ENCODE peak calls at places on chromosomes 2 and 18, in seven cellular contexts. X is GM12892, B is K562, D is HepG2, Q is SK-N-SH, T is GM12878, S is H1. R is an unnamed sample.

GRCh38 chr2:11144724-11145079 is 10.6 kb upstream of the SLC66A3 start:
- DNase-seq in X (no peak), T (no peak), D (no peak), Q (no peak), S (no peak), B (no peak), R (no peak)

GRCh38 chr2:95166065-95166763 is 605 bp downstream of the ZNF2 start:
- DNase-seq in D (peak), B (no peak), X (no peak), Q (no peak), T (no peak), S (no peak), R (no peak)

GRCh38 chr2:11234309-11234708 is 79.0 kb downstream of the SLC66A3 start:
- DNase-seq in S (no peak), D (no peak), B (no peak), X (no peak), T (no peak), Q (peak), R (no peak)

GRCh38 chr2:232870766-232871371 is 805 bp downstream of the SNORC start:
- DNase-seq in D (no peak), Q (no peak), X (no peak), T (no peak), S (no peak), B (no peak), R (no peak)

GRCh38 chr2:112646791-112647720 is 1.3 kb downstream of the SLC20A1 start:
- DNase-seq in S (no peak), X (no peak), Q (peak), T (no peak), B (no peak), D (no peak), R (no peak)

GRCh38 chr2:62144689-62145477 is 51.0 kb upstream of the B3GNT2 start:
- DNase-seq in D (no peak), T (no peak), X (no peak), B (no peak), Q (no peak), S (no peak), R (no peak)

GRCh38 chr2:127954857-127955256 is 69.1 kb upstream of the AMMECR1L start:
- DNase-seq in S (no peak), T (no peak), B (no peak), D (no peak), X (no peak), Q (no peak), R (no peak)

GRCh38 chr2:86357392-86357963 is 20.1 kb upstream of the REEP1 start:
- DNase-seq in S (no peak), Q (no peak), B (no peak), D (peak), X (no peak), T (no peak), R (no peak)

GRCh38 chr2:200782243-200782642 is 29.5 kb upstream of the BZW1 start:
- DNase-seq in S (no peak), B (no peak), T (no peak), Q (no peak), X (no peak), D (no peak), R (no peak)

GRCh38 chr2:176084629-176085119 is 912 bp upstream of the EVX2 start:
- DNase-seq in Q (no peak), B (no peak), S (no peak), T (no peak), D (no peak), X (no peak), R (no peak)

GRCh38 chr2:25165992-25166618 is 2.3 kb downstream of the POMC start:
- DNase-seq in S (no peak), Q (peak), B (no peak), D (peak), T (peak), X (peak), R (peak)

GRCh38 chr18:72174972-72175649 is 369.0 kb downstream of the CBLN2 start:
- DNase-seq in Q (no peak), X (no peak), B (no peak), T (no peak), D (no peak), S (no peak), R (no peak)

GRCh38 chr2:225454412-225454811 is 54.9 kb downstream of the NYAP2 start:
- DNase-seq in T (no peak), B (no peak), X (no peak), S (no peak), Q (no peak), D (no peak), R (no peak)

GRCh38 chr18:43662657-43663056 is 385.4 kb upstream of the SYT4 start:
- DNase-seq in T (no peak), Q (no peak), D (no peak), B (no peak), S (no peak), X (no peak), R (no peak)

GRCh38 chr2:46651363-46652099 is 172.2 kb downstream of the TMEM247 start:
- DNase-seq in D (no peak), S (no peak), B (no peak), T (no peak), X (no peak), Q (no peak), R (no peak)

GRCh38 chr18:48002933-48003365 is 72.5 kb upstream of the SMAD2 start:
- DNase-seq in T (no peak), X (no peak), Q (no peak), D (no peak), B (no peak), S (no peak), R (no peak)

GRCh38 chr2:168320267-168320666 is 72.9 kb upstream of the STK39 start:
- DNase-seq in X (no peak), Q (no peak), T (no peak), D (no peak), S (no peak), B (no peak), R (no peak)

GRCh38 chr2:47226124-47227040 is 71.3 kb upstream of the STPG4 start:
- DNase-seq in S (no peak), T (no peak), D (peak), X (no peak), B (no peak), Q (no peak), R (no peak)

GRCh38 chr2:74186038-74186437 is 7.4 kb upstream of the MOB1A start:
- DNase-seq in T (peak), D (no peak), S (no peak), X (peak), Q (no peak), B (peak), R (peak)

GRCh38 chr2:157822993-157823392 is 53.1 kb downstream of the ACVR1 start:
- DNase-seq in X (no peak), S (no peak), Q (no peak), T (no peak), B (no peak), D (no peak), R (no peak)

DNA sequence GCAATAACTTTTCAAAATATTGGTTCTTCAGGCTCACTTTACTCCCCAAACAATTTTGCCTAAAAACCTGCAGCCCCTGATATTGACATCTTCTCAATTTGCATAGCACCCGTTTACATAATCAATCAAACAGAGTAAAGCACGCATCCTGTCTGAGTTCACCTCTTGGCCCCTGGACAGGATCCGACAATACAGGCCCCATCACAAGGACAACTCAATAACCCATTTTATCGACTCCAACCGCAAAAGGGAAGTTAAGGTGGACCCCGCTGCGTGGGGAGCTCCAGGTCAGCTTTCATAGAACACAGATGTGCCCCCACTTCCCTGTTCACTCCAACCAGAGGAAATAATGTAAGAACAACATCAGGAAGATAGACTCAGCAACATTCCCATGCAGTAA is 44.7 kb downstream of the TTC32 start:
- DNase-seq in T (no peak), Q (no peak), X (no peak), S (no peak), D (no peak), B (no peak), R (no peak)
- TF ChIP-seq TAF1 in T (no peak), Q (no peak), X (no peak), S (no peak), D (no peak), B (no peak), R (no peak)

DNA sequence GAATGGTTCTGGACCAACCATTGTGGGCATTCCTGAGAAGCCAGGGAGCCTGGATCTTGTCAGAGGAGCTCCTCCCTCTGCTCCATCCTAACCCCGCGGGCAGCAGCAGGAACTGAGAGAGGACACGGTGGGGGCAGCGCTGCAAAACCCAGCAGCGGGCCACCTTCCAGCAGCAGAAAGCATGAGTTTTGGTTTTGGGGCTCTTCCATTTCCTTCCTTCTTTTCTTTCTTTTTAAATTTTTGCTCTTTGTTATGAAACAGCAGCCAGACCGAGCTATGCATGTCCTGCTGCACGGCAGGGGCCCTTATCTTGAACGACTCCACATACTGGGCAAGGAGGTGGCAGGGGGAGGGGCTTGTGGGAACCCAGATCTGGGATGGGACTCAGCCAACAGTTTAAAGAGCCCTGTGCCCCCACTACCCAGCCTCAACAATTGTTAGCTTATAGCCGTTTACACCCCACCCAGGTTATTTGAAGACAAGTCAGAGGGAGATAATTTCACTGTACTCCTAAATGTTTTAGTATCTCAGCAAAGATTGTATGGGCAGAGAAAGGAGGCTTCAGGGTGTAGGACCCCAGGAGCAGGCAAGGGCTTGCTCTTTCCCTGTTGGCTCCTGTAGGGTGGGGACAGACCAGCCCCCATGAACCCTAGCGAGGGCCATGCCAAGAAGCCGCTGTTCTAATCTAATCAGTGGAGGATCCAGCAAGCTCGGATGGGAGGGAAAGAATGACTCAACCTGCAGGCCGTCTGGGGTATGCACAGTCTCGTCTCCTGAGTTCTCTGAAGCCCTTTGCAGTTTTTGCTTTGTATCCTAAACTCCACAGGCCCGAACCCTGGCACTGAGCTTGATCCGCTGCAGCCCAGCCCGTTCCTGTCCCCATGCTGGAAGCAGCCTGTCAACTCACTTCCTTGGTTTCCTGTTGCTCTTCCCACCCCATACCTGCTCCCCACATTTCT is 75.3 kb downstream of the LRRFIP1 start:
- DNase-seq in T (no peak), X (no peak), S (no peak), B (no peak), D (no peak), Q (peak), R (no peak)
- TF ChIP-seq POLR2AphosphoS5 in T (no peak), X (no peak), S (no peak), B (no peak), D (no peak), Q (peak), R (no peak)

DNA sequence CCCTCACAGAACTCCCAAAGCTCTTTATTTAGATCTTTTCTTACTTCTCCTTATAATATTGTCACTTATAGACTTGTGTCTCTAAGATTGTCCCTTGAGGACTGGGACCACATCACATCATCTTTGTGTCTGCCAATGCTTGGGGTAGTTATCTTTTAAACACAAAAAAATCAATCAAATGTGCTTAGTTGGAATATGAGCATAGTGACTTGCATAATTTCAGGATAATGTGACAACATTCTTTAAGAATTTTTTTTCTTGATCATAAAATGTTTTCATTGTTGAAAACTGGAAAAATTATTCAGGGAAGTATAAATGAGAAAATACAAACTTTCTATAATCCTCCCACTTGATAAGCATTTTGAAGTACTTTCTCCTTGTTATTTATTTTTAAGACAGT is 68.3 kb upstream of the ITGB6 start:
- DNase-seq in B (no peak), X (no peak), D (no peak), T (no peak), S (no peak), Q (no peak), R (no peak)
- TF ChIP-seq TAF1 in B (no peak), X (no peak), D (no peak), T (no peak), S (no peak), Q (no peak), R (no peak)

DNA sequence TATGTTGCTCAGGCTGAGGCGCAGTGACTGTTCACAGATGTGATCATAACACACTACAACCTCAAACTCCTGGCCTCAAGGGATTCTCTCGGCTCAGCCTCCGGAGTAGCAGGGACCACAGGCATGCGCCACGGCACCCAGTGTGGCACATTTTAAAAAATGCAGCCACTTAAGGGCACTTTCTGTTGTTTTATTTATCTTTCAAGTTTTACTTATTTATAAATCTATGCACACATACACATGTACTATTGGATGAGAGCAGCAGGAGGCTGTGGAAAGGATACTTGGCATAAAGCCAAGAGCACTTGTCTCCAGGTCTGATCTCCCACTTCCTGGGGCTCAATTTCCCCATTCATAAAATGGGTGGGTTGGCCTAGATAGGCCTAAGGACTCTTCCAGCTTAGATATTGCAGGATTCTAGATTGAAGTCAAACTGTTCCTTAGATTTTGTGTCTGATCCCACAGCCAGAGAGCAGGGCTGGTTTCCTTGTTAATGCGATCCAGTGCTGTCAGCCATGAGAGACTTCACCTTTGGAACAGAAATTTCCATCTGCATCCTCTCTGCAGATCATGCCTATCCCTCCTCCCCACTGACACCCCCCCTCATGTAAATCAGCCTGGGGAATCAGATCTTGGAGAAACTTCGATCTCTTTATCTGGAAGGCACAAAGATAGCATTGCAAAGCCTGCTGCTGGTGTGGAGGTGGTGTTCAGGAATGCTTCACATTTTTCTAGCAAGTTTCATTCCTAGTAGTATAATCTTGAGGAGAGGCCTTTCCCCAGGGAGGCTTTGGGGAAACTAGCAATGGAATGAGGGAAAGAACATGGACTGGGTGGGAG is 24.7 kb downstream of the PCBP1 start:
- DNase-seq in D (no peak), X (no peak), Q (peak), B (peak), T (no peak), S (no peak), R (no peak)
- TF ChIP-seq POLR2AphosphoS5 in D (no peak), X (no peak), Q (no peak), B (no peak), T (no peak), S (no peak), R (no peak)

DNA sequence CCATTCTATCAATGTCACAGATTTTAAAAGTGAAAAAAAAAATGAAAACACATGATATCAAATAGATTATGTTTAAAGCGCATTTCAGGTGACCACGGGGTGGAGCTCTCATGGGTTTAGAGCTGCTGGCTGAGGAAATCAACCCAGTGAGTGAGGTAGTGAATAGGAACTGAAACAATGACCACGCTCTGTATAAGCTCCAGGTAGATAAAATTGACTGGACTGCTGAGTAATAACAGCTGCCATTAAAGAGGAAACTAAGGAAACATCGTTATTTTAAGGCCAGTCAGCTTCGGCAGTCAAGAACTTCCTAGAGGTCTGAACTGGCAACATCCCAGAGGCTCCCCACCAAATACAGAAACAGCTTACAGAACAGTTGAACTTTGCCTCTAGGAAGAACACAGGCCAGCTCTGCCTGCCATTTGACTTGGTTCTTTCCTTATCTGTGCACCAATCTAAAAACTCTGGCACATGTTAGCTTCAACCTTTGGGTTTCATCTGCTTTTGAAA is 185.9 kb downstream of the PDE1A start:
- DNase-seq in B (no peak), D (peak), Q (peak), S (peak), X (peak), T (peak), R (peak)
- TF ChIP-seq TAF1 in B (no peak), D (no peak), Q (no peak), S (no peak), X (no peak), T (no peak), R (no peak)

DNA sequence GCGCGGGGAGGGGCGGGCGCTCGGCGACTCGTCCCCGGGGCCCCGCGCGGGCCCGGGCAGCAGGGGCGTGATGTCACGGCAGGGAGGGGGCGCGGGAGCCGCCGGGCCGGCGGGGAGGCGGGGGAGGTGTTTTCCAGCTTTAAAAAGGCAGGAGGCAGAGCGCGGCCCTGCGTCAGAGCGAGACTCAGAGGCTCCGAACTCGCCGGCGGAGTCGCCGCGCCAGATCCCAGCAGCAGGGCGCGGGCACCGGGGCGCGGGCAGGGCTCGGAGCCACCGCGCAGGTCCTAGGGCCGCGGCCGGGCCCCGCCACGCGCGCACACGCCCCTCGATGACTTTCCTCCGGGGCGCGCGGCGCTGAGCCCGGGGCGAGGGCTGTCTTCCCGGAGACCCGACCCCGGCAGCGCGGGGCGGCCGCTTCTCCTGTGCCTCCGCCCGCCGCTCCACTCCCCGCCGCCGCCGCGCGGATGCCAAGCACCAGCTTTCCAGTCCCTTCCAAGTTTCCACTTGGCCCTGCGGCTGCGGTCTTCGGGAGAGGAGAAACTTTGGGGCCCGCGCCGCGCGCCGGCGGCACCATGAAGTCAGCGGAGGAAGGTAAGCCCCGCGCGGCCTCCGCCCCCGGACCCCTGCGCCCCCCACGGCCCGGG is at the start of gene NFATC1:
- DNase-seq in B (peak), S (no peak), D (no peak), T (no peak), X (no peak), Q (no peak), R (no peak)
- TF ChIP-seq POLR2AphosphoS5 in B (no peak), S (no peak), D (no peak), T (no peak), X (no peak), Q (no peak), R (peak)

GRCh38 chr2:191930205-191930604 is 83.3 kb upstream of the CAVIN2 start:
- DNase-seq in B (no peak), T (no peak), S (no peak), Q (no peak), D (no peak), X (no peak), R (no peak)

GRCh38 chr2:191931332-191931731 is 84.4 kb upstream of the CAVIN2 start:
- DNase-seq in Q (no peak), T (no peak), D (no peak), X (no peak), S (no peak), B (no peak), R (no peak)

GRCh38 chr2:191933307-191934105 is 86.6 kb upstream of the CAVIN2 start:
- DNase-seq in T (peak), S (no peak), Q (no peak), B (no peak), D (no peak), X (no peak), R (no peak)

GRCh38 chr2:191929288-191929687 is 82.4 kb upstream of the CAVIN2 start:
- DNase-seq in X (no peak), T (no peak), D (no peak), B (no peak), S (no peak), Q (no peak), R (no peak)

DNA sequence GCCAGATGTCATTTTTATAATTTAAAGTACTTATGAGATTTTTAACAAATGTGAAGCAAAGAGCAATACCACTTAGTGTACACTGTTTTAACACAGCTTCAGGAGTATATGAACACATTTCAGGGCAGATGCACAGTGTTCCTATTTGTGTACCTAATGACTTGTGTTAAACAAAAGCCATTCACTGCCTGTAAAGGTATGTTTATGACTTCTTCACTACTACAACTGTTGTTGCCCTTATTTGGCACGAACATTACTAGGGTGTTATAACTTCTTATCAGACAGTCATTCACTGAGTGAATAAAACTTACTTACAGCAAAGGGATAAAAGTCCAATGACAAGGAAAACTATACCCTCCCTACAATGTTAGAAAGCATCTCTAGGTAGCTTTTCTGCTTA is 85.4 kb upstream of the CAVIN2 start:
- DNase-seq in S (no peak), Q (no peak), X (no peak), D (no peak), B (no peak), T (no peak), R (no peak)
- TF ChIP-seq TAF1 in S (no peak), Q (no peak), X (no peak), D (no peak), B (no peak), T (no peak), R (no peak)

R was measured in GM12891.